ENCODE peak calls at places on chromosomes 5 and 9, in eight cellular contexts. One of them, this sample, is unnamed. For H3K4me1, the result is how much of the 10 kb centered on the place peaks cover.

GRCh38 chr5:40381676-40382363 is 297.9 kb upstream of the PTGER4 start:
- DNase-seq in IMR-90: peak
- DNase-seq in neural progenitor cell: no peak
- DNase-seq in SK-N-SH: no peak
- DNase-seq in neuronal stem cell: no peak
- DNase-seq in astrocyte: peak
- DNase-seq in PC-3: peak
- DNase-seq in Karpas-422: no peak
- DNase-seq in this sample: no peak

GRCh38 chr5:159826351-159827222 is 89.7 kb upstream of the ADRA1B start:
- DNase-seq in IMR-90: peak
- DNase-seq in neural progenitor cell: no peak
- DNase-seq in SK-N-SH: no peak
- DNase-seq in neuronal stem cell: no peak
- DNase-seq in astrocyte: peak
- DNase-seq in PC-3: peak
- DNase-seq in Karpas-422: no peak
- DNase-seq in this sample: peak

GRCh38 chr5:86838078-86838477 is 220.3 kb downstream of the COX7C start:
- DNase-seq in IMR-90: no peak
- DNase-seq in neural progenitor cell: no peak
- DNase-seq in SK-N-SH: no peak
- DNase-seq in neuronal stem cell: no peak
- DNase-seq in astrocyte: no peak
- DNase-seq in PC-3: peak
- DNase-seq in Karpas-422: no peak
- DNase-seq in this sample: no peak

GRCh38 chr9:69379250-69379982 is 54.4 kb downstream of the ENTREP1 start:
- DNase-seq in IMR-90: peak
- DNase-seq in neural progenitor cell: no peak
- DNase-seq in SK-N-SH: no peak
- DNase-seq in neuronal stem cell: no peak
- DNase-seq in astrocyte: peak
- DNase-seq in PC-3: peak
- DNase-seq in Karpas-422: no peak
- DNase-seq in this sample: peak

GRCh38 chr9:35517136-35517535 is 27.2 kb downstream of the RUSC2 start:
- DNase-seq in IMR-90: peak
- DNase-seq in neural progenitor cell: peak
- DNase-seq in SK-N-SH: no peak
- DNase-seq in neuronal stem cell: no peak
- DNase-seq in astrocyte: no peak
- DNase-seq in PC-3: no peak
- DNase-seq in Karpas-422: no peak
- DNase-seq in this sample: no peak

GRCh38 chr5:91839232-91839631 is 456.1 kb upstream of the ARRDC3 start:
- DNase-seq in IMR-90: no peak
- DNase-seq in neural progenitor cell: no peak
- DNase-seq in SK-N-SH: no peak
- DNase-seq in neuronal stem cell: no peak
- DNase-seq in astrocyte: no peak
- DNase-seq in PC-3: no peak
- DNase-seq in Karpas-422: no peak
- DNase-seq in this sample: no peak

GRCh38 chr9:134835455-134835854 is 45.2 kb upstream of the FCN2 start:
- DNase-seq in IMR-90: no peak
- DNase-seq in neural progenitor cell: no peak
- DNase-seq in SK-N-SH: no peak
- DNase-seq in neuronal stem cell: no peak
- DNase-seq in astrocyte: no peak
- DNase-seq in PC-3: no peak
- DNase-seq in Karpas-422: no peak
- DNase-seq in this sample: no peak

GRCh38 chr9:134563397-134563796 is 78.2 kb upstream of the COL5A1 start:
- DNase-seq in IMR-90: no peak
- DNase-seq in neural progenitor cell: no peak
- DNase-seq in SK-N-SH: no peak
- DNase-seq in neuronal stem cell: no peak
- DNase-seq in astrocyte: no peak
- DNase-seq in PC-3: no peak
- DNase-seq in Karpas-422: no peak
- DNase-seq in this sample: no peak

GRCh38 chr9:93154293-93154903 is 20.3 kb upstream of the NINJ1 start:
- DNase-seq in IMR-90: no peak
- DNase-seq in neural progenitor cell: peak
- DNase-seq in SK-N-SH: peak
- DNase-seq in neuronal stem cell: peak
- DNase-seq in astrocyte: no peak
- DNase-seq in PC-3: peak
- DNase-seq in Karpas-422: peak
- DNase-seq in this sample: peak

GRCh38 chr9:126721531-126722098 is 83.2 kb upstream of the ZBTB43 start:
- DNase-seq in IMR-90: no peak
- DNase-seq in neural progenitor cell: no peak
- DNase-seq in SK-N-SH: no peak
- DNase-seq in neuronal stem cell: no peak
- DNase-seq in astrocyte: no peak
- DNase-seq in PC-3: no peak
- DNase-seq in Karpas-422: no peak
- DNase-seq in this sample: no peak

GRCh38 chr9:15353892-15354291 is 46.9 kb upstream of the TTC39B start:
- DNase-seq in IMR-90: no peak
- DNase-seq in neural progenitor cell: no peak
- DNase-seq in SK-N-SH: no peak
- DNase-seq in neuronal stem cell: no peak
- DNase-seq in astrocyte: no peak
- DNase-seq in PC-3: no peak
- DNase-seq in Karpas-422: no peak
- DNase-seq in this sample: no peak

GRCh38 chr5:101942321-101942882 is 353.7 kb downstream of the SLCO4C1 start:
- DNase-seq in IMR-90: no peak
- DNase-seq in neural progenitor cell: peak
- DNase-seq in SK-N-SH: peak
- DNase-seq in neuronal stem cell: peak
- DNase-seq in astrocyte: no peak
- DNase-seq in PC-3: peak
- DNase-seq in Karpas-422: peak
- DNase-seq in this sample: no peak

GRCh38 chr9:132880311-132880661 is 1.6 kb downstream of the SPACA9 start:
- DNase-seq in IMR-90: no peak
- DNase-seq in neural progenitor cell: peak
- DNase-seq in SK-N-SH: no peak
- DNase-seq in neuronal stem cell: no peak
- DNase-seq in astrocyte: no peak
- DNase-seq in PC-3: no peak
- DNase-seq in Karpas-422: no peak
- DNase-seq in this sample: peak

GRCh38 chr5:157248771-157249475 is 17.0 kb upstream of the CYFIP2 start:
- DNase-seq in IMR-90: no peak
- DNase-seq in neural progenitor cell: no peak
- DNase-seq in SK-N-SH: no peak
- DNase-seq in neuronal stem cell: no peak
- DNase-seq in astrocyte: no peak
- DNase-seq in PC-3: no peak
- DNase-seq in Karpas-422: no peak
- DNase-seq in this sample: no peak

GRCh38 chr5:95731571-95732554 is 727 bp downstream of the RHOBTB3 start:
- DNase-seq in IMR-90: peak
- DNase-seq in neural progenitor cell: peak
- DNase-seq in SK-N-SH: peak
- DNase-seq in neuronal stem cell: peak
- DNase-seq in astrocyte: peak
- DNase-seq in PC-3: peak
- DNase-seq in Karpas-422: no peak
- DNase-seq in this sample: peak

GRCh38 chr5:72347801-72348305 is 27.7 kb downstream of the PTCD2 start:
- DNase-seq in IMR-90: peak
- DNase-seq in neural progenitor cell: no peak
- DNase-seq in SK-N-SH: no peak
- DNase-seq in neuronal stem cell: no peak
- DNase-seq in astrocyte: peak
- DNase-seq in PC-3: peak
- DNase-seq in Karpas-422: no peak
- DNase-seq in this sample: peak

GRCh38 chr5:527646-528591 is 3.7 kb upstream of the SLC9A3 start:
- DNase-seq in IMR-90: no peak
- DNase-seq in neural progenitor cell: peak
- DNase-seq in SK-N-SH: peak
- DNase-seq in neuronal stem cell: no peak
- DNase-seq in astrocyte: no peak
- DNase-seq in PC-3: no peak
- DNase-seq in Karpas-422: no peak
- DNase-seq in this sample: no peak

GRCh38 chr9:106862115-106862945 is 636 bp upstream of the ZNF462 start:
- DNase-seq in IMR-90: peak
- DNase-seq in neural progenitor cell: peak
- DNase-seq in SK-N-SH: peak
- DNase-seq in neuronal stem cell: peak
- DNase-seq in astrocyte: peak
- DNase-seq in PC-3: peak
- DNase-seq in Karpas-422: no peak
- DNase-seq in this sample: peak

GRCh38 chr5:174532453-174533126 is 191.8 kb upstream of the MSX2 start:
- DNase-seq in IMR-90: peak
- DNase-seq in neural progenitor cell: peak
- DNase-seq in SK-N-SH: peak
- DNase-seq in neuronal stem cell: peak
- DNase-seq in astrocyte: peak
- DNase-seq in PC-3: peak
- DNase-seq in Karpas-422: no peak
- DNase-seq in this sample: peak

DNA sequence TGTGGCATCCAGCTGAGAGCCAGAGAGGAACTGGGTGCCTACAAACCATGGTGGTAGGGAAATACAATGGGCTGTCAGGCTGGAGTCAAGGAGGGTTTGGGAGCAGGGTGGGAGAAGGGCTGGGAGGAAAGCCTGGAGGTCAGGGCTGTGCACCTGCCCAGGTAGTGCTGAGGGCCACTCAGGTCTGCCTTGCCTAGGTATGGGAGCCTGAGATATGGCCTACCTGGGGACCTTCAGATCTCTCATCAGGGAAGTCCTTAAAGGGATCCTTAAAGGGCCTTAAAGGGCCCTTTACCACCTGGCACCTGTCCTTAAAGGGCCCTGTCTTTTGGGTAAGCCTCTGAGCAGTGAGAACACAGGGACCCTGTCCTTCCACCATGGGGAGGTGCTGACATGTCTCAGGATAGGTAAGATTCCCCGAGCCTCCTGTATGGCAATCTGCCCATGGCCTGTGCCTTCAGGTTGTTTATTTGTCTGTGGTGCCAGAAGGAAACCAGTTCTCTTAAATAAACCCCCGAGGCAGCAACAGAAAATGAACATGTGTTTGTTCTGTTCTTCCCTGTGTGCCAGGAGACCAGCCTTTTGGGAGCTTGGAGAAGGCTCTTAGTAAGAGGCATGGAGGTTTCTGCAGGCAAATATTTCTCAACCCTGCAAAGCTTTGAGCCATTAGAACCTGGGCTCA is 23.3 kb downstream of the SLC25A48 start:
- DNase-seq in IMR-90: no peak
- DNase-seq in neural progenitor cell: no peak
- DNase-seq in SK-N-SH: no peak
- DNase-seq in neuronal stem cell: no peak
- DNase-seq in astrocyte: no peak
- DNase-seq in PC-3: peak
- DNase-seq in Karpas-422: no peak
- DNase-seq in this sample: no peak
- H3K4me1 ChIP-seq in IMR-90: under half
- H3K4me1 ChIP-seq in neural progenitor cell: under half
- H3K4me1 ChIP-seq in SK-N-SH: under half
- H3K4me1 ChIP-seq in neuronal stem cell: under half
- H3K4me1 ChIP-seq in astrocyte: under half
- H3K4me1 ChIP-seq in PC-3: under half
- H3K4me1 ChIP-seq in Karpas-422: under half
- H3K4me1 ChIP-seq in this sample: under half

GRCh38 chr9:81661339-81661738 is 28.0 kb downstream of the TLE1 start:
- DNase-seq in IMR-90: no peak
- DNase-seq in neural progenitor cell: no peak
- DNase-seq in SK-N-SH: no peak
- DNase-seq in neuronal stem cell: no peak
- DNase-seq in astrocyte: no peak
- DNase-seq in PC-3: no peak
- DNase-seq in Karpas-422: no peak
- DNase-seq in this sample: no peak
- H3K27ac ChIP-seq in IMR-90: no peak
- H3K27ac ChIP-seq in neural progenitor cell: peak
- H3K27ac ChIP-seq in SK-N-SH: no peak
- H3K27ac ChIP-seq in neuronal stem cell: no peak
- H3K27ac ChIP-seq in astrocyte: no peak
- H3K27ac ChIP-seq in PC-3: no peak
- H3K27ac ChIP-seq in Karpas-422: no peak
- H3K27ac ChIP-seq in this sample: no peak

DNA sequence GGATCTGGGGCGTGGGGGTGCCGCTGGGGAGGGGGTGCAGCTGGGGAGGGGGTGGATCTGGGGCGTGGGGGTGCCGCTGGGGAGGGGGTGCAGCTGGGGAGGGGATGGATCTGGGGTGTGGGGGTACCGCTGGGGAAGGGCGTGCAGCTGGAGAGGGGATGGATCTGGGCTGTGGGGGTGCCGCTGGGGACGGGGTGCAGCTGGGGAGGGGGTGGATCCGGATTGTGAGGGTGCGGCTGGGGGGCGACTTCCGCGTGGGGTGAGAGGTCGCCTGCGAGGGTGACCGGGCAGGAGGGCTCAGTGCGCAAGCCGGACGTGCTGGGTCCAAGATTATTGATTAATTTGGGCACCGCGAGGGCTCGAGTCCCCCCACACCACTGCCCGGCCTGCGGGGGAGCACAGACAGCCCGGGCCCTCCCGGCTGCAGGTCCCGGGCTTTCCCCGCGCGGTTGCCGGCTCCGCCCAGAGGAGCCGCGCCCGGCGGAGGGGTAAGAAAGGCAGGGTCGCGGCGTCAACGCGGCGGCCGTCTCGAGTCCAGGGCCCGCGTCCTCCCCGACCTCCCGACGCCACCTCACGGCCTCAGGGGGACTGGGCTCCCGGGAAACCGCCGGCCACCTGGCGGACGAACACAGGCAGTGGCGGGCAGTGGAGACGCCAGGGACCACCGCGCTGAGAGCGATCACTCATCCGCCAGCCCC is 572 bp upstream of the MRPL41 start:
- DNase-seq in IMR-90: peak
- DNase-seq in neural progenitor cell: peak
- DNase-seq in SK-N-SH: peak
- DNase-seq in neuronal stem cell: peak
- DNase-seq in astrocyte: no peak
- DNase-seq in PC-3: peak
- DNase-seq in Karpas-422: no peak
- DNase-seq in this sample: no peak
- H2AFZ ChIP-seq in IMR-90: peak
- H2AFZ ChIP-seq in neural progenitor cell: peak
- H2AFZ ChIP-seq in SK-N-SH: peak
- H2AFZ ChIP-seq in neuronal stem cell: peak
- H2AFZ ChIP-seq in astrocyte: peak
- H2AFZ ChIP-seq in PC-3: peak
- H2AFZ ChIP-seq in Karpas-422: peak
- H2AFZ ChIP-seq in this sample: peak

DNA sequence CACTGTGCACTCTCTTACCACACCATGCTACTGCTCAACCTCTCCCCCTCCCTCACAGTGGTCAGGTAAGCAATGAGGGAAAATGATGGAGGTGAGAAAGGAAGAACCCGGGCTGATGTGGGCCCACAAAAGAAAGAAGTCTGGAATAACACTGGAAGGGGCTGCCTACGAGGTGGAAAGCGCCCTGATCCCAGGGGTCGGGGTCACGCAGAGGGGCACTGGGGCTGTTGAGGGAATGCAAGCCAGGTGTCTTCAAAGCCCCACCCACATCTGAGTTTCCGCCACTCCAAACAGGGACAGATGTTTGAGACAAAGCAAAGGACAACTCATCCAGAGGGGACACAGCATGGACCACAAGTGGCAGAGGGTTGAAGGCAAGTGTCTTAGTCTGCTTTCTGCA is 4.2 kb downstream of the TNIP1 start:
- DNase-seq in IMR-90: no peak
- DNase-seq in neural progenitor cell: no peak
- DNase-seq in SK-N-SH: no peak
- DNase-seq in neuronal stem cell: no peak
- DNase-seq in astrocyte: no peak
- DNase-seq in PC-3: no peak
- DNase-seq in Karpas-422: no peak
- DNase-seq in this sample: no peak
- H3K4me1 ChIP-seq in IMR-90: under half
- H3K4me1 ChIP-seq in neural progenitor cell: under half
- H3K4me1 ChIP-seq in SK-N-SH: under half
- H3K4me1 ChIP-seq in neuronal stem cell: under half
- H3K4me1 ChIP-seq in astrocyte: half or more
- H3K4me1 ChIP-seq in PC-3: half or more
- H3K4me1 ChIP-seq in Karpas-422: under half
- H3K4me1 ChIP-seq in this sample: under half